ENCODE peak calls at places on chromosome 12, in eight cellular contexts. A is AG09309, W is AG20443, K is astrocyte of the spinal cord, F is C1 segment of cervical spinal cord, D is cardiac muscle cell, N is Right ventricle myocardium superior, T is right atrium auricular region. M is an unnamed sample.

GRCh38 chr12:79294590-79294989 is 396.2 kb downstream of the PAWR start:
- DNase-seq in A (no peak), D (no peak), W (no peak), T (no peak), K (no peak), N (no peak), F (peak), M (no peak)

GRCh38 chr12:10279937-10280336 is 27.7 kb upstream of the KLRD1 start:
- DNase-seq in W (no peak), N (no peak), K (no peak), D (no peak), T (no peak), A (no peak), F (no peak), M (no peak)

GRCh38 chr12:131948166-131948712 is 1.5 kb upstream of the EP400 start:
- DNase-seq in D (no peak), F (no peak), N (no peak), K (no peak), W (no peak), T (peak), A (no peak), M (no peak)

GRCh38 chr12:32467959-32468863 is 68.9 kb downstream of the FGD4 start:
- DNase-seq in A (no peak), T (no peak), F (no peak), N (no peak), D (no peak), W (no peak), K (no peak), M (no peak)

GRCh38 chr12:41745593-41745992 is 399.1 kb downstream of the GXYLT1 start:
- DNase-seq in K (no peak), T (no peak), D (no peak), W (no peak), N (no peak), F (no peak), A (no peak), M (no peak)

GRCh38 chr12:51269174-51270066 is 795 bp downstream of the SMAGP start:
- DNase-seq in D (peak), N (peak), W (peak), F (no peak), A (no peak), K (peak), T (no peak), M (peak)

GRCh38 chr12:51247523-51248206 is 9.0 kb downstream of the DAZAP2 start:
- DNase-seq in K (no peak), N (no peak), W (no peak), A (no peak), F (no peak), T (no peak), D (no peak), M (no peak)

GRCh38 chr12:120495723-120496352 is at the start of gene DYNLL1:
- DNase-seq in T (peak), K (peak), N (peak), W (peak), F (peak), D (peak), A (peak), M (peak)

GRCh38 chr12:113030875-113031525 is 25.5 kb upstream of the DTX1 start:
- DNase-seq in F (peak), N (no peak), D (peak), W (peak), T (no peak), K (peak), A (peak), M (no peak)

GRCh38 chr12:92038476-92038875 is 107.2 kb downstream of the BTG1 start:
- DNase-seq in W (no peak), D (no peak), T (no peak), K (no peak), A (no peak), F (no peak), N (no peak), M (no peak)

GRCh38 chr12:111404362-111405148 is 1.2 kb upstream of the SH2B3 start:
- DNase-seq in W (no peak), T (no peak), F (no peak), A (no peak), N (no peak), K (no peak), D (no peak), M (peak)

GRCh38 chr12:34405286-34406227 is 383.3 kb downstream of the ALG10 start:
- DNase-seq in T (peak), F (no peak), A (no peak), W (peak), D (no peak), N (peak), K (no peak), M (peak)

GRCh38 chr12:14356147-14356546 is 9.3 kb upstream of the ATF7IP start:
- DNase-seq in F (no peak), D (no peak), K (no peak), T (no peak), N (no peak), A (no peak), W (peak), M (no peak)

M was measured in kidney.